ENCODE peak calls at places on chromosomes 12 and 14, in nine cellular contexts. B is activated CD8-positive, alpha-beta memory T cell treated with anti-CD3 and anti-CD28 coated beads for 1 hour; C is mucosa of gallbladder; P is Karpas-422; O is cardiac fibroblast; G is midbrain; K is AG09319; H is CD8-positive, alpha-beta memory T cell; A is upper lobe of right lung. Z is an unnamed sample.

GRCh38 chr12:60752589-60752988 is 1156.8 kb downstream of the SLC16A7 start:
- DNase-seq in B (no peak), C (no peak), P (no peak), O (no peak), G (no peak), K (no peak), H (no peak), A (no peak), Z (peak; percentile 11)

GRCh38 chr12:69732088-69732487 is 6.6 kb upstream of the RAB3IP start:
- DNase-seq in B (no peak), C (no peak), P (no peak), O (peak; percentile 40), G (no peak), K (no peak), H (no peak), A (no peak), Z (no peak)

GRCh38 chr14:24032727-24033418 is 18.9 kb upstream of the CARMIL3 start:
- DNase-seq in B (no peak), C (no peak), P (no peak), O (peak; percentile 94), G (no peak), K (peak; percentile 12), H (no peak), A (no peak), Z (peak; percentile 79)

GRCh38 chr14:56170028-56170427 is 51.8 kb downstream of the PELI2 start:
- DNase-seq in B (no peak), C (no peak), P (no peak), O (no peak), G (no peak), K (no peak), H (no peak), A (no peak), Z (no peak)

GRCh38 chr12:41981013-41981412 is 163.7 kb downstream of the GXYLT1 start:
- DNase-seq in B (no peak), C (no peak), P (no peak), O (no peak), G (no peak), K (no peak), H (no peak), A (no peak), Z (no peak)

GRCh38 chr12:112513496-112513895 is 94.7 kb downstream of the PTPN11 start:
- DNase-seq in B (no peak), C (no peak), P (no peak), O (no peak), G (no peak), K (no peak), H (no peak), A (no peak), Z (no peak)

GRCh38 chr14:65600742-65601141 is 188.2 kb downstream of the FUT8 start:
- DNase-seq in B (no peak), C (no peak), P (no peak), O (no peak), G (no peak), K (no peak), H (no peak), A (no peak), Z (no peak)

GRCh38 chr12:78887008-78887407 is 22.4 kb downstream of the SYT1 start:
- DNase-seq in B (no peak), C (no peak), P (no peak), O (peak; percentile 96), G (no peak), K (peak; percentile 28), H (no peak), A (no peak), Z (peak; percentile 18)

GRCh38 chr12:71219224-71219623 is 61.4 kb upstream of the TSPAN8 start:
- DNase-seq in B (no peak), C (no peak), P (no peak), O (no peak), G (no peak), K (no peak), H (no peak), A (no peak), Z (no peak)

GRCh38 chr14:56587701-56588100 is 8.1 kb downstream of the TMEM260 start:
- DNase-seq in B (no peak), C (no peak), P (no peak), O (no peak), G (peak; percentile 11), K (no peak), H (no peak), A (no peak), Z (no peak)

GRCh38 chr12:67352682-67353081 is 83.5 kb downstream of the CAND1 start:
- DNase-seq in B (no peak), C (no peak), P (no peak), O (peak; percentile 58), G (no peak), K (no peak), H (no peak), A (no peak), Z (no peak)

GRCh38 chr12:57178213-57178612 is 30.8 kb upstream of the LRP1-AS start:
- DNase-seq in B (no peak), C (no peak), P (no peak), O (no peak), G (no peak), K (no peak), H (no peak), A (no peak), Z (peak; percentile 47)

GRCh38 chr12:89179983-89180382 is 172.3 kb downstream of the DUSP6 start:
- DNase-seq in B (no peak), C (peak; percentile 65), P (no peak), O (peak; percentile 97), G (peak; percentile 12), K (peak; percentile 89), H (no peak), A (no peak), Z (peak; percentile 85)

GRCh38 chr12:49059385-49060232 is 985 bp downstream of the KMT2D start:
- DNase-seq in B (no peak), C (no peak), P (peak; percentile 69), O (peak; percentile 18), G (no peak), K (no peak), H (no peak), A (no peak), Z (peak; percentile 60)

GRCh38 chr12:116398193-116398592 is 120.7 kb upstream of the MED13L start:
- DNase-seq in B (no peak), C (no peak), P (no peak), O (no peak), G (no peak), K (no peak), H (no peak), A (no peak), Z (no peak)

GRCh38 chr12:21940972-21941521 is at the start of gene ABCC9:
- DNase-seq in B (no peak), C (peak; percentile 12), P (no peak), O (peak; percentile 58), G (peak; percentile 21), K (no peak), H (no peak), A (peak; percentile 72), Z (no peak)

GRCh38 chr12:16361142-16361783 is 13.8 kb downstream of the MGST1 start:
- DNase-seq in B (no peak), C (peak; percentile 23), P (no peak), O (no peak), G (no peak), K (no peak), H (no peak), A (no peak), Z (no peak)

GRCh38 chr12:53047221-53048032 is 2.4 kb upstream of the TNS2 start:
- DNase-seq in B (peak; percentile 12), C (peak; percentile 73), P (peak; percentile 82), O (peak; percentile 72), G (peak; percentile 77), K (no peak), H (peak; percentile 80), A (peak; percentile 93), Z (peak; percentile 66)